ENCODE peak calls at places on chromosomes 6 and 20, in seven cellular contexts. One of them, this sample, is unnamed.

GRCh38 chr6:125198285-125199009 is 44.9 kb downstream of the TPD52L1 start:
- DNase-seq in HCT116: no peak
- DNase-seq in Peyer's patch: no peak
- DNase-seq in lower lobe of right lung: no peak
- DNase-seq in stomach: no peak
- DNase-seq in A549: no peak
- DNase-seq in PC-3: no peak
- DNase-seq in this sample: no peak

GRCh38 chr6:79522609-79523008 is 14.6 kb downstream of the LCA5 start:
- DNase-seq in HCT116: no peak
- DNase-seq in A549: no peak
- DNase-seq in PC-3: no peak
- DNase-seq in Peyer's patch: no peak
- DNase-seq in stomach: no peak
- DNase-seq in lower lobe of right lung: no peak
- DNase-seq in this sample: no peak

GRCh38 chr20:31497838-31498540 is 16.3 kb upstream of the HM13 start:
- DNase-seq in Peyer's patch: no peak
- DNase-seq in HCT116: peak; percentile 15
- DNase-seq in PC-3: no peak
- DNase-seq in lower lobe of right lung: no peak
- DNase-seq in A549: no peak
- DNase-seq in stomach: no peak
- DNase-seq in this sample: no peak

GRCh38 chr6:108561742-108562502 is 1.2 kb downstream of the FOXO3 start:
- DNase-seq in HCT116: no peak
- DNase-seq in A549: no peak
- DNase-seq in PC-3: peak; percentile 11
- DNase-seq in lower lobe of right lung: peak; percentile 61
- DNase-seq in stomach: no peak
- DNase-seq in Peyer's patch: peak; percentile 65
- DNase-seq in this sample: peak; percentile 70

GRCh38 chr6:159788757-159789376 is 535 bp downstream of the TCP1 start:
- DNase-seq in PC-3: peak; percentile 10
- DNase-seq in Peyer's patch: peak; percentile 75
- DNase-seq in lower lobe of right lung: peak; percentile 63
- DNase-seq in A549: peak; percentile 15
- DNase-seq in HCT116: no peak
- DNase-seq in stomach: peak; percentile 59
- DNase-seq in this sample: no peak

GRCh38 chr6:47308674-47309325 is 905 bp downstream of the TNFRSF21 start:
- DNase-seq in PC-3: peak; percentile 23
- DNase-seq in lower lobe of right lung: peak; percentile 50
- DNase-seq in stomach: peak; percentile 29
- DNase-seq in Peyer's patch: peak; percentile 70
- DNase-seq in HCT116: no peak
- DNase-seq in A549: peak; percentile 24
- DNase-seq in this sample: no peak

GRCh38 chr6:40996591-40997247 is 42.3 kb downstream of the UNC5CL start:
- DNase-seq in stomach: peak; percentile 28
- DNase-seq in PC-3: peak; percentile 23
- DNase-seq in Peyer's patch: no peak
- DNase-seq in A549: peak; percentile 20
- DNase-seq in HCT116: no peak
- DNase-seq in lower lobe of right lung: no peak
- DNase-seq in this sample: no peak

GRCh38 chr20:60255426-60255825 is 297.2 kb downstream of the CDH26 start:
- DNase-seq in PC-3: no peak
- DNase-seq in lower lobe of right lung: no peak
- DNase-seq in Peyer's patch: no peak
- DNase-seq in A549: no peak
- DNase-seq in HCT116: no peak
- DNase-seq in stomach: no peak
- DNase-seq in this sample: no peak

GRCh38 chr20:5080384-5080877 is 39.3 kb downstream of the PCNA start:
- DNase-seq in PC-3: no peak
- DNase-seq in Peyer's patch: no peak
- DNase-seq in lower lobe of right lung: peak; percentile 88
- DNase-seq in HCT116: no peak
- DNase-seq in A549: no peak
- DNase-seq in stomach: peak; percentile 46
- DNase-seq in this sample: no peak

GRCh38 chr6:170446841-170447560 is 106.1 kb downstream of the PSMB1 start:
- DNase-seq in Peyer's patch: peak; percentile 40
- DNase-seq in HCT116: no peak
- DNase-seq in PC-3: no peak
- DNase-seq in lower lobe of right lung: no peak
- DNase-seq in stomach: no peak
- DNase-seq in A549: no peak
- DNase-seq in this sample: no peak

GRCh38 chr6:53831956-53832660 is 37.3 kb downstream of the LRRC1 start:
- DNase-seq in A549: no peak
- DNase-seq in lower lobe of right lung: no peak
- DNase-seq in Peyer's patch: no peak
- DNase-seq in PC-3: no peak
- DNase-seq in HCT116: no peak
- DNase-seq in stomach: no peak
- DNase-seq in this sample: no peak

GRCh38 chr20:31846793-31847138 is 1.4 kb upstream of the FOXS1 start:
- DNase-seq in HCT116: no peak
- DNase-seq in A549: no peak
- DNase-seq in PC-3: no peak
- DNase-seq in stomach: no peak
- DNase-seq in Peyer's patch: no peak
- DNase-seq in lower lobe of right lung: no peak
- DNase-seq in this sample: no peak

GRCh38 chr20:46998497-46999190 is 104.0 kb downstream of the EYA2 start:
- DNase-seq in HCT116: no peak
- DNase-seq in stomach: peak; percentile 52
- DNase-seq in Peyer's patch: no peak
- DNase-seq in A549: no peak
- DNase-seq in lower lobe of right lung: no peak
- DNase-seq in PC-3: no peak
- DNase-seq in this sample: no peak

GRCh38 chr6:168732676-168733075 is 291.7 kb downstream of the SMOC2 start:
- DNase-seq in stomach: no peak
- DNase-seq in lower lobe of right lung: no peak
- DNase-seq in A549: no peak
- DNase-seq in PC-3: no peak
- DNase-seq in Peyer's patch: no peak
- DNase-seq in HCT116: no peak
- DNase-seq in this sample: no peak

GRCh38 chr6:128463942-128464341 is 56.5 kb downstream of the PTPRK start:
- DNase-seq in PC-3: peak; percentile 83
- DNase-seq in A549: no peak
- DNase-seq in lower lobe of right lung: no peak
- DNase-seq in stomach: no peak
- DNase-seq in HCT116: no peak
- DNase-seq in Peyer's patch: no peak
- DNase-seq in this sample: no peak

GRCh38 chr6:166308769-166309589 is 787 bp upstream of the PRR18 start:
- DNase-seq in Peyer's patch: no peak
- DNase-seq in stomach: peak; percentile 52
- DNase-seq in A549: no peak
- DNase-seq in PC-3: no peak
- DNase-seq in HCT116: no peak
- DNase-seq in lower lobe of right lung: no peak
- DNase-seq in this sample: no peak

GRCh38 chr6:55141611-55142010 is 32.7 kb upstream of the HCRTR2 start:
- DNase-seq in PC-3: peak; percentile 52
- DNase-seq in Peyer's patch: no peak
- DNase-seq in HCT116: no peak
- DNase-seq in A549: no peak
- DNase-seq in lower lobe of right lung: no peak
- DNase-seq in stomach: no peak
- DNase-seq in this sample: no peak

GRCh38 chr6:80214436-80215022 is 108.1 kb downstream of the BCKDHB start:
- DNase-seq in PC-3: peak; percentile 67
- DNase-seq in HCT116: peak; percentile 22
- DNase-seq in stomach: peak; percentile 30
- DNase-seq in A549: peak; percentile 23
- DNase-seq in Peyer's patch: no peak
- DNase-seq in lower lobe of right lung: no peak
- DNase-seq in this sample: no peak

GRCh38 chr6:90294614-90294988 is 2.0 kb downstream of the BACH2 start:
- DNase-seq in lower lobe of right lung: no peak
- DNase-seq in stomach: no peak
- DNase-seq in HCT116: no peak
- DNase-seq in PC-3: no peak
- DNase-seq in A549: no peak
- DNase-seq in Peyer's patch: no peak
- DNase-seq in this sample: no peak

GRCh38 chr6:36759177-36759757 is 61.6 kb downstream of the RAB44 start:
- DNase-seq in PC-3: peak; percentile 83
- DNase-seq in A549: peak; percentile 82
- DNase-seq in stomach: peak; percentile 88
- DNase-seq in HCT116: peak; percentile 37
- DNase-seq in lower lobe of right lung: peak; percentile 89
- DNase-seq in Peyer's patch: peak; percentile 89
- DNase-seq in this sample: no peak

GRCh38 chr6:31794294-31794865 is 1.2 kb downstream of the VARS1 start:
- DNase-seq in stomach: no peak
- DNase-seq in Peyer's patch: no peak
- DNase-seq in lower lobe of right lung: no peak
- DNase-seq in A549: no peak
- DNase-seq in HCT116: no peak
- DNase-seq in PC-3: peak; percentile 35
- DNase-seq in this sample: no peak

GRCh38 chr20:59460352-59460751 is 144.0 kb upstream of the PHACTR3 start:
- DNase-seq in A549: no peak
- DNase-seq in stomach: no peak
- DNase-seq in HCT116: no peak
- DNase-seq in Peyer's patch: no peak
- DNase-seq in lower lobe of right lung: no peak
- DNase-seq in PC-3: no peak
- DNase-seq in this sample: peak; percentile 64

GRCh38 chr20:9071976-9072726 is 3.3 kb downstream of the PLCB4 start:
- DNase-seq in A549: no peak
- DNase-seq in stomach: no peak
- DNase-seq in lower lobe of right lung: no peak
- DNase-seq in PC-3: peak; percentile 66
- DNase-seq in HCT116: no peak
- DNase-seq in Peyer's patch: no peak
- DNase-seq in this sample: no peak

DNA sequence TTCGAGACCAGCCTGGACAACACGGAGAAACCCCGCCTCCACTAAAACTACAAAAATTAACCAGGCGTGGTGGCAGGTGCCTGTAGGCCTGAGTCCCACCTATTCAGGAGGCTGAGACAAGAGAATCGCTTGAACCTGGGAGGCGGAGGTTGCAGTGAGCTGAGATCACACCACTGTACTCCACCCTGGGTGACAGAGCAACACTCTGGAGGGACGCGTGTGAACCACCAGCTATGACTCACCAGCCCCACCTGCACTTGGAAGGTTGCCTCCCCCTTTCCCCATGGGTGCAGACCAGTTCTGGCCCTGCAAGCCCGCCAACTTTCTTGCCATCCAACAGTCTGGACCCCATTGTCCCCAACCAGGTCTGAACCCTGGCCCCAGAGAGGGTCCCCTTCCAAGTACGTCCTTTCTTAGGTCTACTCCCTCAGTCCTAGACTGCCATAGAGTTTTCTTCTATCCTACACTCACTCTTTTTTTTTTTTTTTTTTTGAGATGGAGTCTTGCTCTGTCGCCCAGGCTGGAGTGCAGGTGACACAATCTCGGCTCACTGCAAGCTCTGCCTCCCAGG is 29.2 kb downstream of the ATP9A start:
- DNase-seq in A549: no peak
- DNase-seq in Peyer's patch: no peak
- DNase-seq in stomach: peak; percentile 65
- DNase-seq in PC-3: peak; percentile 77
- DNase-seq in lower lobe of right lung: no peak
- DNase-seq in HCT116: peak; percentile 80
- DNase-seq in this sample: peak; percentile 84
- H3K27ac ChIP-seq in A549: peak overlapping the region; percentile 26
- H3K27ac ChIP-seq in Peyer's patch: no peak overlapping the region
- H3K27ac ChIP-seq in stomach: peak overlapping the region; percentile 49
- H3K27ac ChIP-seq in PC-3: peak overlapping the region; percentile 41
- H3K27ac ChIP-seq in lower lobe of right lung: no peak overlapping the region
- H3K27ac ChIP-seq in HCT116: peak overlapping the region; percentile 86
- H3K27ac ChIP-seq in this sample: no peak overlapping the region

DNA sequence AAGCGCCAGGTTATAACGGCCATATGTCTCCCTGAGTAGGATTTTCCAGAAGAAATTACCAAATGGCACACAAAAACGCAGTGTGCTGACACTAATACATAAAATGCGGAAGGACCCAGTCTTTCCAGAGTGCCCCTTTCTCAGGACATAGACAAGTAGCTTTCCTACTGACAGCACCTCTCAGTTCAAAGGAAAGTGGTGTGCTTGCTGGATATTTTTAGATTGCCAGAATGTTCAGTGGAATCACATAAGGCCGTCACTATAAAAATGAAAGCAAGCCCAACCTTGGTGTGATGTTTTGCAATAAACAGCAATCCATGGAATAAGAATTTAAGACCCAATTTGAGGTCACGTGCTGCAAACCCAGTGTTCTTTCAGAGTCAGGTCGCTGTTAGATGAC is 135.5 kb upstream of the AGPAT4 start:
- DNase-seq in lower lobe of right lung: no peak
- DNase-seq in HCT116: no peak
- DNase-seq in PC-3: no peak
- DNase-seq in stomach: no peak
- DNase-seq in Peyer's patch: no peak
- DNase-seq in A549: no peak
- DNase-seq in this sample: no peak
- H3K27ac ChIP-seq in lower lobe of right lung: no peak overlapping the region
- H3K27ac ChIP-seq in HCT116: no peak overlapping the region
- H3K27ac ChIP-seq in PC-3: no peak overlapping the region
- H3K27ac ChIP-seq in stomach: no peak overlapping the region
- H3K27ac ChIP-seq in Peyer's patch: no peak overlapping the region
- H3K27ac ChIP-seq in A549: peak overlapping the region; percentile 82
- H3K27ac ChIP-seq in this sample: no peak overlapping the region

GRCh38 chr20:19828233-19828632 is 70.2 kb downstream of the RIN2 start:
- DNase-seq in PC-3: peak; percentile 97
- DNase-seq in Peyer's patch: no peak
- DNase-seq in A549: peak; percentile 64
- DNase-seq in HCT116: peak; percentile 33
- DNase-seq in stomach: no peak
- DNase-seq in lower lobe of right lung: no peak
- DNase-seq in this sample: no peak
- H3K27ac ChIP-seq in PC-3: peak overlapping the region; percentile 95
- H3K27ac ChIP-seq in Peyer's patch: no peak overlapping the region
- H3K27ac ChIP-seq in A549: peak overlapping the region; percentile 75
- H3K27ac ChIP-seq in HCT116: no peak overlapping the region
- H3K27ac ChIP-seq in stomach: no peak overlapping the region
- H3K27ac ChIP-seq in lower lobe of right lung: no peak overlapping the region
- H3K27ac ChIP-seq in this sample: peak overlapping the region; percentile 31

GRCh38 chr6:152246554-152247337 is 390.4 kb downstream of the SYNE1 start:
- DNase-seq in lower lobe of right lung: no peak
- DNase-seq in stomach: no peak
- DNase-seq in Peyer's patch: no peak
- DNase-seq in PC-3: no peak
- DNase-seq in HCT116: no peak
- DNase-seq in A549: no peak
- DNase-seq in this sample: no peak

GRCh38 chr6:152244998-152245630 is 392.0 kb downstream of the SYNE1 start:
- DNase-seq in lower lobe of right lung: no peak
- DNase-seq in PC-3: no peak
- DNase-seq in stomach: no peak
- DNase-seq in A549: no peak
- DNase-seq in HCT116: no peak
- DNase-seq in Peyer's patch: no peak
- DNase-seq in this sample: no peak

GRCh38 chr6:152250127-152250526 is 387.0 kb downstream of the SYNE1 start:
- DNase-seq in Peyer's patch: no peak
- DNase-seq in A549: no peak
- DNase-seq in stomach: no peak
- DNase-seq in lower lobe of right lung: no peak
- DNase-seq in HCT116: no peak
- DNase-seq in PC-3: no peak
- DNase-seq in this sample: no peak

GRCh38 chr6:152248987-152249386 is 388.2 kb downstream of the SYNE1 start:
- DNase-seq in stomach: no peak
- DNase-seq in PC-3: no peak
- DNase-seq in HCT116: no peak
- DNase-seq in Peyer's patch: no peak
- DNase-seq in A549: no peak
- DNase-seq in lower lobe of right lung: no peak
- DNase-seq in this sample: no peak
- H3K27ac ChIP-seq in stomach: no peak overlapping the region
- H3K27ac ChIP-seq in PC-3: no peak overlapping the region
- H3K27ac ChIP-seq in HCT116: no peak overlapping the region
- H3K27ac ChIP-seq in Peyer's patch: no peak overlapping the region
- H3K27ac ChIP-seq in A549: no peak overlapping the region
- H3K27ac ChIP-seq in lower lobe of right lung: no peak overlapping the region
- H3K27ac ChIP-seq in this sample: no peak overlapping the region